ENCODE peak calls at places on chromosomes 16 and 17, in six cellular contexts. A, L, S, W, T and X are unnamed samples.

GRCh38 chr16:69485361-69485760 is 60.9 kb downstream of the CYB5B start:
- DNase-seq in A (no peak), L (no peak), S (no peak), W (no peak), T (no peak), X (no peak)

GRCh38 chr16:30585022-30585399 is 486 bp downstream of the ZNF785 start:
- DNase-seq in A (no peak), L (no peak), S (no peak), W (no peak), T (no peak), X (no peak)

GRCh38 chr17:41098476-41098875 is 534 bp upstream of the KRTAP4-8 start:
- DNase-seq in A (no peak), L (peak; percentile 10), S (no peak), W (no peak), T (no peak), X (no peak)

GRCh38 chr17:83073389-83074063 is 5.9 kb upstream of the METRNL start:
- DNase-seq in A (no peak), L (no peak), S (no peak), W (peak; percentile 88), T (peak; percentile 71), X (no peak)

GRCh38 chr17:4934173-4934979 is 2.3 kb downstream of the GP1BA start:
- DNase-seq in A (peak; percentile 61), L (no peak), S (no peak), W (peak; percentile 65), T (no peak), X (peak; percentile 68)

GRCh38 chr17:40953876-40954275 is 12.9 kb downstream of the KRT39 start:
- DNase-seq in A (no peak), L (peak; percentile 79), S (no peak), W (no peak), T (no peak), X (no peak)

GRCh38 chr16:29911676-29912010 is 11.4 kb downstream of the ASPHD1 start:
- DNase-seq in A (peak; percentile 48), L (no peak), S (no peak), W (no peak), T (no peak), X (no peak)

GRCh38 chr17:17770371-17771059 is 66.3 kb downstream of the SREBF1 start:
- DNase-seq in A (no peak), L (no peak), S (no peak), W (no peak), T (peak; percentile 53), X (no peak)

GRCh38 chr16:396605-397004 is 394 bp upstream of the NME4 start:
- DNase-seq in A (no peak), L (no peak), S (no peak), W (peak; percentile 58), T (no peak), X (peak; percentile 67)

GRCh38 chr16:84175351-84176081 is 11.3 kb downstream of the TAF1C start:
- DNase-seq in A (no peak), L (peak; percentile 12), S (peak; percentile 61), W (peak; percentile 76), T (peak; percentile 57), X (peak; percentile 70)

GRCh38 chr16:24208710-24209109 is 47.4 kb upstream of the CACNG3 start:
- DNase-seq in A (no peak), L (no peak), S (no peak), W (no peak), T (no peak), X (no peak)

GRCh38 chr16:68079616-68080344 is 5.4 kb upstream of the NFATC3 start:
- DNase-seq in A (peak; percentile 82), L (no peak), S (peak; percentile 78), W (peak; percentile 91), T (peak; percentile 77), X (no peak)

GRCh38 chr16:29820271-29820701 is at the start of gene MVP:
- DNase-seq in A (peak; percentile 78), L (no peak), S (peak; percentile 72), W (peak; percentile 84), T (peak; percentile 68), X (peak; percentile 66)

GRCh38 chr16:26118575-26118974 is 426.8 kb downstream of the HS3ST4 start:
- DNase-seq in A (no peak), L (no peak), S (no peak), W (no peak), T (no peak), X (no peak)

GRCh38 chr17:28874750-28875149 is 19.9 kb downstream of the ERAL1 start:
- DNase-seq in A (no peak), L (no peak), S (no peak), W (no peak), T (no peak), X (no peak)

GRCh38 chr16:73735018-73735417 is 561.6 kb upstream of the PSMD7 start:
- DNase-seq in A (no peak), L (no peak), S (no peak), W (no peak), T (no peak), X (no peak)

DNA sequence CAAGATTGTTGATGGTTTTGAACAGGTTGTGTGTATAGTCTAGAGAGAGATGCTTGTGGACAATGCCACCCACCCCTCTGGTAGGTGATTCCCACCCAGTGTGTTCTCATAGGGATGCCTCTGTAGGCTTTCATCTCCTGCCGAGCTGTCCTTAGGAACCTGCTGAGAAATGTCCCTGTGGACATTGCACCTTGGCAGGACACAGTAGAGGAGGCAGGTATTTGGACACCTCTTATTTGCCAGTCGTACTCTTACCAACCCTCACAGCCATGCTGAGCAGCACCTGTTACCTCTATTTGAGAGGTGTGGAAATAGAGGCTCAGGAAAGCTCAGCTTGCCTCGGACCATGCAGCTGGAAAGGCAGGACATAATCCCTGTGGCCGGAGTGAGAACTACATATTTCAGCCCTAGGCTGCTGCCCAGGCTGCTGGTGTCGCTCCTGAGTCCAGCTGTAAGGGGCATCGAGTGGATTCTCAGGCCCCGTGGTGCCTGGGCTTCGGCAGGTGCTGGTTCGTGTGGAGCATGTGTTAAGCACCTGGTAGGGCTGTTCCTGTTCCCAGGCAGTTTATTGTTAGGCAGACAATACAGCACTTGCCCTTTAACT is 33.3 kb downstream of the EPN2 start:
- DNase-seq in A (no peak), L (no peak), S (no peak), W (peak; percentile 46), T (no peak), X (no peak)
- TF ChIP-seq CTCF in A (no peak), L (no peak), S (no peak), W (no peak), T (no peak), X (no peak)

GRCh38 chr16:89583197-89583894 is 7.8 kb downstream of the CPNE7 start:
- DNase-seq in A (no peak), L (no peak), S (no peak), W (no peak), T (no peak), X (no peak)
- TF ChIP-seq CTCF in A (no peak), L (no peak), S (no peak), W (no peak), T (no peak), X (no peak)

GRCh38 chr17:45990836-45991235 is 8.2 kb upstream of the STH start:
- DNase-seq in A (no peak), L (no peak), S (no peak), W (no peak), T (no peak), X (no peak)
- TF ChIP-seq CTCF in A (no peak), L (no peak), S (peak; percentile 36), W (no peak), T (no peak), X (no peak)

GRCh38 chr17:76706817-76707216 is 3.9 kb downstream of the MXRA7 start:
- DNase-seq in A (no peak), L (no peak), S (no peak), W (no peak), T (no peak), X (no peak)

GRCh38 chr17:76704799-76705198 is 6.0 kb downstream of the MXRA7 start:
- DNase-seq in A (no peak), L (no peak), S (no peak), W (no peak), T (no peak), X (no peak)

GRCh38 chr17:76709077-76709950 is 1.5 kb downstream of the MXRA7 start:
- DNase-seq in A (peak; percentile 88), L (peak; percentile 75), S (no peak), W (peak; percentile 73), T (peak; percentile 87), X (no peak)

GRCh38 chr17:76710863-76711611 is at the start of gene MXRA7:
- DNase-seq in A (peak; percentile 84), L (no peak), S (peak; percentile 60), W (peak; percentile 78), T (peak; percentile 84), X (peak; percentile 85)

DNA sequence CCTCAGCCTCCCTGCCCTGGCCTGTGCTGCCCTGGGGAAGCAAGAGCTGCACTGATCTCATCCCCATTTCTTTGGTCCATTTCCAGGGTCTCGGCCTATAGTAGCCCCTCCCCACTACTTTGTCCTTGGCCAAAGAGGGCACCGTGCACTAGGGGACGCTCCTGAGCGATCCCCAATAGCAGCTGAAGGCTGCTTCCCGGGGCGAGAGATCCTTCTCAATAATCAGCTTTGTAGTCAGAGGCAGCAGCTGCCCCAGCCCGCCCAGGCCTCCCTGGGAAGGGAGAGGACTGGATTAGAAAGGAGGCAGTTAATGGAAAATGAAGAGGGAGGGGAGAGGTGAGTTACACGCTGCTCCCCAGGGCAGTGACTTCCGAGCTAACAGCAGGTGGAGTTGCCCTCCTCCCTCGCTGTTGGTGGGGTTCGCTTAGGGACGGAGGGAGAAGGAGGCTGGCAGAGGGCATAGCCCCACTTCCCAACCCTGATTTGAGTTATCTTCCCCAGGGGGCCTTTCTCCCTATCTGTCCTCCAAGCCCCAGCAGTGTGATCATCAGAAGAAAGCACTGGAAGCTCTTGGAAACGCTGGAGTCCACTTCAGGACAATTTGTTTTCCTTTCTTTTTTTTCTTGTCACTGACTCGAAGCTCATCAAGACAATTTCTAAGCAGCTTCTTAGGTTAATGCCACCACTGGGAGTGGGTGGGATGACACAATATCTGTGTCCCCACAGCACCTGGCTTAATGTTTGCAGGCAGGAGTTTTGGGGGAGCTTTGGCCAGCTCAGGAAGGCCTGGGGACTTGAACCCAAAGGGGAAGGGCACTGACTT is 2.6 kb downstream of the MXRA7 start:
- DNase-seq in A (no peak), L (no peak), S (no peak), W (no peak), T (peak; percentile 35), X (no peak)
- TF ChIP-seq CTCF in A (no peak), L (peak; percentile 37), S (peak; percentile 37), W (no peak), T (peak; percentile 27), X (no peak)